ENCODE peak calls at places on chromosomes 5 and 9, in five cellular contexts. W is heart left ventricle, K is kidney, B is dorsolateral prefrontal cortex, N is nephron progenitor cell. E is an unnamed sample.
A peak's percentile ranks its signal among the peaks of the same experiment; 100 is the strongest.

GRCh38 chr9:127122176-127123151 is at the start of gene ANGPTL2:
- DNase-seq in K (peak; percentile 97), W (peak; percentile 95), B (peak; percentile 78), N (peak; percentile 88), E (peak; percentile 86)

GRCh38 chr5:19577882-19578281 is 410.1 kb downstream of the CDH18 start:
- DNase-seq in K (no peak), W (no peak), B (no peak), N (no peak), E (no peak)

GRCh38 chr9:5263568-5264218 is 32.5 kb downstream of the INSL4 start:
- DNase-seq in K (no peak), N (no peak), B (no peak), W (no peak), E (no peak)

GRCh38 chr9:6931913-6932312 is 174.1 kb downstream of the KDM4C start:
- DNase-seq in K (no peak), N (no peak), B (no peak), W (peak; percentile 47), E (no peak)

GRCh38 chr5:1374030-1374679 is 29.3 kb upstream of the CLPTM1L start:
- DNase-seq in N (no peak), K (peak; percentile 18), B (no peak), W (no peak), E (no peak)

GRCh38 chr5:149471406-149472183 is 79.6 kb downstream of the CSNK1A1 start:
- DNase-seq in K (no peak), N (no peak), B (no peak), W (no peak), E (no peak)

GRCh38 chr5:40784027-40784653 is 14.0 kb downstream of the PRKAA1 start:
- DNase-seq in B (no peak), W (no peak), N (no peak), K (no peak), E (no peak)

GRCh38 chr9:32741706-32742105 is 41.6 kb upstream of the TMEM215 start:
- DNase-seq in B (no peak), N (no peak), K (no peak), W (no peak), E (no peak)

GRCh38 chr9:12775963-12776774 is 1.3 kb downstream of the LURAP1L start:
- DNase-seq in W (peak; percentile 83), B (peak; percentile 73), K (peak; percentile 94), N (peak; percentile 76), E (peak; percentile 76)

GRCh38 chr9:115106642-115107041 is 11.3 kb downstream of the TNC start:
- DNase-seq in B (no peak), N (no peak), W (no peak), K (no peak), E (no peak)

GRCh38 chr9:108512426-108513173 is 343.2 kb downstream of the ACTL7B start:
- DNase-seq in N (no peak), B (no peak), W (no peak), K (no peak), E (no peak)

GRCh38 chr5:64594601-64595518 is 89.0 kb downstream of the RGS7BP start:
- DNase-seq in K (no peak), N (peak; percentile 12), W (no peak), B (no peak), E (peak; percentile 48)

GRCh38 chr5:39665328-39665727 is 240.5 kb upstream of the DAB2 start:
- DNase-seq in N (no peak), B (no peak), W (no peak), K (peak; percentile 70), E (no peak)

GRCh38 chr9:26034776-26035175 is 356.5 kb upstream of the TUSC1 start:
- DNase-seq in N (no peak), K (no peak), W (no peak), B (no peak), E (no peak)

GRCh38 chr5:150763023-150763793 is 4.4 kb upstream of the DCTN4 start:
- DNase-seq in W (peak; percentile 39), K (peak; percentile 80), B (no peak), N (no peak), E (no peak)

GRCh38 chr5:179801304-179802206 is 5.1 kb downstream of the MGAT4B start:
- DNase-seq in B (peak; percentile 59), W (peak; percentile 71), N (peak; percentile 80), K (peak; percentile 87), E (peak; percentile 45)

GRCh38 chr5:143893638-143894037 is 81.7 kb downstream of the HMHB1 start:
- DNase-seq in K (no peak), W (no peak), B (no peak), N (peak; percentile 19), E (no peak)

GRCh38 chr9:92964981-92965758 is 17.8 kb downstream of the FGD3 start:
- DNase-seq in W (no peak), K (peak; percentile 81), B (no peak), N (no peak), E (no peak)

E was measured in hippocampal formation.